ENCODE peak calls at places on chromosomes 3 and 15, in four cellular contexts. D, R, H and A are unnamed samples.
A peak's percentile ranks its signal among the peaks of the same experiment; 100 is the strongest.

GRCh38 chr3:5339967-5340535 is 152.5 kb downstream of the EDEM1 start:
- DNase-seq in R (no peak), D (no peak), H (no peak), A (peak; percentile 10)

GRCh38 chr15:77634266-77634962 is 1.7 kb upstream of the LINGO1 start:
- DNase-seq in R (peak; percentile 45), H (peak; percentile 35), D (peak; percentile 79), A (peak; percentile 89)

GRCh38 chr15:62112616-62113593 is 46.1 kb downstream of the C2CD4A start:
- DNase-seq in R (no peak), H (no peak), D (no peak), A (no peak)

GRCh38 chr3:124509884-124510283 is 220.4 kb upstream of the UMPS start:
- DNase-seq in D (no peak), R (no peak), H (no peak), A (no peak)

GRCh38 chr15:23472678-23473077 is 25.6 kb upstream of the GOLGA6L2 start:
- DNase-seq in H (no peak), R (no peak), D (no peak), A (no peak)

GRCh38 chr15:34933432-34933975 is 36.0 kb downstream of the AQR start:
- DNase-seq in D (no peak), R (no peak), H (no peak), A (no peak)

GRCh38 chr3:35521196-35521595 is 118.1 kb upstream of the ARPP21 start:
- DNase-seq in D (no peak), R (no peak), H (no peak), A (no peak)

GRCh38 chr15:48449734-48450133 is 118.5 kb downstream of the DUT start:
- DNase-seq in D (no peak), R (no peak), H (no peak), A (no peak)

GRCh38 chr3:173743512-173743911 is 346.0 kb downstream of the NLGN1 start:
- DNase-seq in R (no peak), H (no peak), D (no peak), A (no peak)

GRCh38 chr15:22930782-22931484 is 49.2 kb downstream of the CYFIP1 start:
- DNase-seq in D (no peak), H (no peak), R (no peak), A (no peak)

GRCh38 chr15:69117431-69117841 is 43.0 kb upstream of the GLCE start:
- DNase-seq in R (no peak), H (no peak), D (no peak), A (no peak)

GRCh38 chr15:22936577-22937472 is 43.3 kb downstream of the CYFIP1 start:
- DNase-seq in H (no peak), R (no peak), D (no peak), A (no peak)

GRCh38 chr3:187041362-187042061 is 97.8 kb downstream of the RPL39L start:
- DNase-seq in H (no peak), D (no peak), R (no peak), A (no peak)

GRCh38 chr3:13745636-13746035 is 134.2 kb downstream of the WNT7A start:
- DNase-seq in R (no peak), D (no peak), H (no peak), A (no peak)

GRCh38 chr15:72737723-72738122 is 45.8 kb downstream of the ADPGK start:
- DNase-seq in D (no peak), H (no peak), R (no peak), A (no peak)

GRCh38 chr3:31356941-31357340 is 175.8 kb upstream of the STT3B start:
- DNase-seq in D (peak; percentile 86), R (peak; percentile 14), H (no peak), A (no peak)

GRCh38 chr15:83044156-83044555 is 22.9 kb downstream of the BTBD1 start:
- DNase-seq in R (no peak), H (no peak), D (no peak), A (no peak)
- H3K36me3 ChIP-seq in R (no peaks in the 10 kb centered on the region), H (no peaks in the 10 kb centered on the region), D (peaks cover 84% of the 10 kb centered on the region), A (no peaks in the 10 kb centered on the region)

GRCh38 chr3:127794402-127794801 is 27.9 kb downstream of the MGLL start:
- DNase-seq in H (no peak), D (no peak), R (no peak), A (no peak)
- H3K4me1 ChIP-seq in H (no peaks in the 10 kb centered on the region), D (peaks cover 17% of the 10 kb centered on the region), R (peaks cover 35% of the 10 kb centered on the region), A (peaks cover 14% of the 10 kb centered on the region)

GRCh38 chr15:26472661-26473060 is 300.2 kb downstream of the GABRB3 start:
- DNase-seq in R (no peak), H (no peak), D (no peak), A (no peak)
- H3K9me3 ChIP-seq in R (no peaks in the 10 kb centered on the region), H (no peaks in the 10 kb centered on the region), D (no peaks in the 10 kb centered on the region), A (peaks cover 74% of the 10 kb centered on the region)

DNA sequence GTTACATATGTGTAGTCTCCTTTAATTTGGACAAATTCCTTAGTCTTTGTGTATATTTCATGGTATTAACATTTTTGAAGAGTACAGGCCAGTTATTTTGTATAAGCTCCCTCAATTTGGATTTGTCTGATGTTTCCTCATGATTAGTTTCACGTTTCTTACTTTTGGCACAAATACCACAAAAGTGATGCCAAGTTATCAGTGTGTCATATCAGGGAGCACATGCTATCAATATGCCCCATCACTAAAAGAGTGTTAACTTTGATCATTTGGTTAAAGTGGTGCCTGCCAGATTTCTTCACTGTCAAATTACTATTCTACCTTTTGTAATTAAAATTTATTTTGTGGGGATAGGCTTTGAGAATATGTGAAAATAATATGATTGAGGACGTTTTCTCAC is 14.6 kb downstream of the PCNP start:
- DNase-seq in R (no peak), D (no peak), H (no peak), A (no peak)
- H3K36me3 ChIP-seq in R (no peaks in the 10 kb centered on the region), D (peaks cover 72% of the 10 kb centered on the region), H (no peaks in the 10 kb centered on the region), A (no peaks in the 10 kb centered on the region)

DNA sequence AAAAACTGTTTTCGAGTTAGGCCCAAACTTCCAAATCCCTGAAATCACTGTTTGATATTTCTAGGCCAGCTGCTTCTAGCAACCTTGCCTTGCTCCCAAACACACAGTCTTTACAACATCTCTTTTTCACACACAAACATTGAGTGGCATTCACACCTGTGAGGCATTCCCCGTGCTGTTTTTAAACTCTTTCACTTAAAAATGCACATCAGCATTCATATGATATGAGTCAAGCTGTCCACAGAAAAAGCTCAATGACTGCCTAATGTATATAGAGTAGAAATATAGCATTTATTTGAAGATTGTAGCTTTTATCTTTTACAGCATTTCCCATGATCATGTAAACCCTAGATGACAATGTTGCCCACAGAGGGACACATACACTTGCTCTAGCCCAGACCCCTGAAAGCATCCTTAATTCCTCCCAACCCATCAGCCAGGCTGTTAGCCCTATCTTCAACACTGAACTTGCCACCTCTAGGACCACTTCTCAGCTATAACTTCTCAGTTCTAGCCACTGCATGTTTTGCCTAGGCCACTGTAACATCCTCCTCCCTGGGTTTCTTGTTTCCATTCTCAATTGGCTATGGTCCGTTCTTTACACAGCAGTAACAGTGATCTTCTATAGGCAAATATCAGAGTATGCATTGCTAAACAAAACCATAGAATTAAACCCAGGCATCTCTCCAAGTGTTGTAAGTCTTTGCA is 782.6 kb downstream of the DIPK2A start:
- DNase-seq in H (no peak), D (no peak), R (no peak), A (no peak)
- H3K4me1 ChIP-seq in H (no peaks in the 10 kb centered on the region), D (no peaks in the 10 kb centered on the region), R (no peaks in the 10 kb centered on the region), A (no peaks in the 10 kb centered on the region)

DNA sequence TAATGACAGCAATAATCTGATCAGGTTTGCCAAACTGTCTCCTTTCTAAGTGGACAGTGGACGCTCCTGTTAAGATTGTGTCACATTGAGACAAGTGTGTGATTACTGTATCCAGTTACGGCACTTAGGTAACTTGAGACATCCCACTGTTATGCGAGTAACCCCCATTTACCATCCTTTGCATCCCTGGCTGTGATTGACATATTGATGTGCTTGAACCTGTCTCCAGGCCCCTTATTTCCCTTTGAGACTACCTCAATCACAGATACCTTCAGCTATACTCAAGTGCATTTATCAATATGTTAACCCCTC is 785.2 kb downstream of the NR2F2 start:
- DNase-seq in R (no peak), H (no peak), D (no peak), A (no peak)
- H3K9me3 ChIP-seq in R (no peaks in the 10 kb centered on the region), H (no peaks in the 10 kb centered on the region), D (no peaks in the 10 kb centered on the region), A (peaks cover 6% of the 10 kb centered on the region)

GRCh38 chr15:49844390-49844789 is 223.5 kb downstream of the DTWD1 start:
- DNase-seq in R (no peak), D (no peak), H (no peak), A (peak; percentile 84)

GRCh38 chr15:49847436-49847835 is 226.6 kb downstream of the DTWD1 start:
- DNase-seq in D (no peak), R (no peak), H (no peak), A (no peak)

GRCh38 chr15:49847937-49848823 is 227.3 kb downstream of the DTWD1 start:
- DNase-seq in D (no peak), R (no peak), H (no peak), A (no peak)

GRCh38 chr15:49843725-49844124 is 222.9 kb downstream of the DTWD1 start:
- DNase-seq in R (no peak), H (no peak), D (no peak), A (no peak)

DNA sequence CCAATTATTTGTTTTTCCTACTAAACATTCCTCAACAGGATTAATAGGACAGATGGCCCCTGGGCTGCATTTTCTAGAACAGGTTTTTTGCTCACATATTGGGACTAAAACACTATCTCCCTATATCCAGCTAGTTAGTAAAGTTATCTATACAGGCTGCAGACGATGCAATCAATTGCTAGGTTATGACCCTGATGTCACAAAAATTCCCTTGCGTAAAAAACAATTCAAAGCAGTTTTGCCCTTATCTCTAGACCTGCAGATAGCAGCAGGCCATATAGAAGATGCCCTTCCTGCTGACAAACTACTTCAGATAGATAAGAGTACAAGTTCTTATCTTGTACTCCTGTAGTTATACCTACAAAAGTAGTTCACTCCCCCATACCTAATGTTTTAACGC is 221.5 kb downstream of the DTWD1 start:
- DNase-seq in R (no peak), H (no peak), D (no peak), A (no peak)
- H3K36me3 ChIP-seq in R (no peaks in the 10 kb centered on the region), H (no peaks in the 10 kb centered on the region), D (no peaks in the 10 kb centered on the region), A (no peaks in the 10 kb centered on the region)

GRCh38 chr3:51391566-51392300 is 648 bp downstream of the RBM15B start:
- DNase-seq in H (no peak), D (peak; percentile 78), R (no peak), A (peak; percentile 40)
- H3K4me1 ChIP-seq in H (no peaks in the 10 kb centered on the region), D (peaks cover 48% of the 10 kb centered on the region), R (peaks cover 31% of the 10 kb centered on the region), A (peaks cover 64% of the 10 kb centered on the region)